ENCODE peak calls at places on chromosomes 7 and 10, in six cellular contexts. F is IMR-90, J is adrenal gland, C is stomach, B is esophagus squamous epithelium, M is tibial nerve. X is an unnamed sample. For H3K36me3 and H3K27me3, the result is how much of the 10 kb centered on the place peaks cover.

GRCh38 chr7:82020076-82020475 is 250.2 kb upstream of the HGF start:
- DNase-seq in F (no peak), J (no peak), C (no peak), B (no peak), M (no peak), X (no peak)

GRCh38 chr7:50626286-50626685 is 61.1 kb upstream of the DDC start:
- DNase-seq in F (no peak), J (no peak), C (no peak), B (no peak), M (no peak), X (no peak)

GRCh38 chr7:40133561-40134427 is 628 bp downstream of the MPLKIP start:
- DNase-seq in F (peak), J (no peak), C (no peak), B (no peak), M (no peak), X (no peak)

GRCh38 chr10:58268454-58268945 is 462 bp upstream of the CISD1 start:
- DNase-seq in F (no peak), J (no peak), C (no peak), B (no peak), M (no peak), X (no peak)

GRCh38 chr10:124160176-124160575 is 66.8 kb upstream of the CHST15 start:
- DNase-seq in F (no peak), J (no peak), C (no peak), B (no peak), M (no peak), X (peak)

GRCh38 chr7:48042216-48042615 is 6.9 kb downstream of the C7orf57 start:
- DNase-seq in F (peak), J (no peak), C (no peak), B (no peak), M (no peak), X (no peak)

GRCh38 chr7:75842836-75843446 is 29.3 kb upstream of the CCL24 start:
- DNase-seq in F (peak), J (no peak), C (peak), B (no peak), M (no peak), X (no peak)

GRCh38 chr10:12444981-12445700 is 95.8 kb downstream of the CAMK1D start:
- DNase-seq in F (no peak), J (no peak), C (no peak), B (no peak), M (no peak), X (no peak)

GRCh38 chr10:117240730-117241529 is at the start of gene SLC18A2:
- DNase-seq in F (no peak), J (no peak), C (no peak), B (no peak), M (no peak), X (peak)

DNA sequence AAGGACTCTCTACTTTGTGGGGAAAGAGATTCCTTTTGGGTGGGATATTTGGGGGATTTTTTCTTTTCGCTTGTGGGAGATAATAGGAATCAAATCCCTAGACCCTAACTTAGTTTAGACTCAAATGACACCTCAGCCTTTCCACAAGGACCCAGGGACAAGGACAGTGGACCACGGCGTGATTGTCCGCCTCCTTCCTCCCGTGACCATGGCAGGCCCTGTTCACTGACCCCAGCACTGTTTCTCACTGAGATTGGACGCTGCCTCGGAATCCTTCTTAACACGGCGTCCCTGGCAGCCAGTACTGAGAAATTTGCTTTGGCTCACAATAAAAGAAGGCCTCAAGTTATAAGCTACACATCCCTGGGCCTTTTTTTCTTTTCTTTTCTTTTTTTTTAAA is 28.8 kb upstream of the BTBD16 start:
- DNase-seq in F (no peak), J (no peak), C (no peak), B (no peak), M (no peak), X (no peak)
- H3K36me3 ChIP-seq in F (under half), J (under half), C (half or more), B (half or more), M (under half), X (under half)

GRCh38 chr7:150974468-150975391 is 3.4 kb downstream of the KCNH2 start:
- DNase-seq in F (peak), J (peak), C (peak), B (no peak), M (no peak), X (peak)
- TF ChIP-seq POLR2A in F (no peak), J (no peak), C (no peak), B (peak), M (no peak), X (peak)

GRCh38 chr7:155800741-155801267 is 11.5 kb downstream of the SHH start:
- DNase-seq in F (no peak), J (no peak), C (no peak), B (no peak), M (no peak), X (peak)
- H3K27me3 ChIP-seq in F (half or more), J (under half), C (under half), B (under half), M (half or more), X (under half)

DNA sequence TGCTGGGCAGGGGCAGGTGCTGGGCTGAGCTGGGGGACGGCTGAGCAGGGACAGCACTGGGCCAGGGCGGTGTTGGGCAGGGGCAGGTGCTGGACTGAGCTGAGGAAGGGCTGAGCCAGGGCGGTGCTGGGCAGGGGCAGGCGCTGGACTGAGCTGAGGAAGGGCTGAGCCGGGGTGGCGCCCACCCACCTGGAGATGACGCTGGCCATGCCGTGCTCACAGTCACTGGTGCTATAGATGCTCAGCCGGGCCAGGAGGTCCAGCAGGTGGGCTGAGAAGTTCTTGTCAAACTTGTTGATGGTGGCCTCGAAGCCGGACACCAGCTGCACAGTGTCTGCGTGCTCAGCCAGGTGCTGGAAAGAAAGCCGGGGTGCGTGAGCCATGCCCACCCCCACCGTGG is 4.4 kb upstream of the ADAM8 start:
- DNase-seq in F (no peak), J (no peak), C (no peak), B (no peak), M (no peak), X (no peak)
- H3K36me3 ChIP-seq in F (half or more), J (half or more), C (half or more), B (half or more), M (under half), X (under half)